ENCODE peak calls at places on chromosomes 1 and 21, in seven cellular contexts. One of them, this sample, is unnamed.

GRCh38 chr1:61247881-61248752 is 165.8 kb downstream of the NFIA start:
- DNase-seq in HCT116: no peak
- DNase-seq in GM23248: no peak
- DNase-seq in MM.1S: no peak
- DNase-seq in H9: no peak
- DNase-seq in fibroblast of lung: no peak
- DNase-seq in GM23338: peak
- DNase-seq in this sample: no peak

GRCh38 chr21:37799193-37800121 is 116.8 kb downstream of the KCNJ6 start:
- DNase-seq in fibroblast of lung: no peak
- DNase-seq in HCT116: no peak
- DNase-seq in GM23338: no peak
- DNase-seq in MM.1S: no peak
- DNase-seq in H9: no peak
- DNase-seq in GM23248: no peak
- DNase-seq in this sample: no peak

GRCh38 chr1:60425528-60425927 is 352.0 kb upstream of the C1orf87 start:
- DNase-seq in GM23248: peak
- DNase-seq in HCT116: peak
- DNase-seq in fibroblast of lung: peak
- DNase-seq in MM.1S: no peak
- DNase-seq in GM23338: peak
- DNase-seq in H9: peak
- DNase-seq in this sample: no peak

GRCh38 chr1:61951731-61952585 is 209.7 kb downstream of the PATJ start:
- DNase-seq in fibroblast of lung: no peak
- DNase-seq in H9: peak
- DNase-seq in HCT116: no peak
- DNase-seq in MM.1S: peak
- DNase-seq in GM23338: peak
- DNase-seq in GM23248: no peak
- DNase-seq in this sample: no peak

GRCh38 chr21:41612674-41613250 is 104.8 kb upstream of the TMPRSS2 start:
- DNase-seq in HCT116: no peak
- DNase-seq in fibroblast of lung: peak
- DNase-seq in MM.1S: no peak
- DNase-seq in H9: peak
- DNase-seq in GM23248: peak
- DNase-seq in GM23338: peak
- DNase-seq in this sample: peak

GRCh38 chr1:8163039-8163438 is 136.9 kb upstream of the ERRFI1 start:
- DNase-seq in H9: no peak
- DNase-seq in MM.1S: no peak
- DNase-seq in HCT116: no peak
- DNase-seq in GM23338: no peak
- DNase-seq in GM23248: no peak
- DNase-seq in fibroblast of lung: peak
- DNase-seq in this sample: no peak

GRCh38 chr1:168609133-168609715 is 32.8 kb downstream of the XCL1 start:
- DNase-seq in MM.1S: no peak
- DNase-seq in GM23338: peak
- DNase-seq in HCT116: no peak
- DNase-seq in fibroblast of lung: peak
- DNase-seq in H9: peak
- DNase-seq in GM23248: peak
- DNase-seq in this sample: no peak

GRCh38 chr1:180623579-180624347 is 8.1 kb upstream of the XPR1 start:
- DNase-seq in fibroblast of lung: peak
- DNase-seq in H9: peak
- DNase-seq in GM23338: peak
- DNase-seq in MM.1S: no peak
- DNase-seq in HCT116: no peak
- DNase-seq in GM23248: peak
- DNase-seq in this sample: no peak

GRCh38 chr1:205493241-205494085 is 11.0 kb upstream of the CDK18 start:
- DNase-seq in MM.1S: no peak
- DNase-seq in fibroblast of lung: peak
- DNase-seq in H9: no peak
- DNase-seq in HCT116: no peak
- DNase-seq in GM23248: peak
- DNase-seq in GM23338: no peak
- DNase-seq in this sample: peak

GRCh38 chr1:9058465-9058864 is 11.0 kb downstream of the SLC2A5 start:
- DNase-seq in HCT116: no peak
- DNase-seq in MM.1S: no peak
- DNase-seq in H9: no peak
- DNase-seq in GM23338: no peak
- DNase-seq in GM23248: peak
- DNase-seq in fibroblast of lung: peak
- DNase-seq in this sample: no peak

GRCh38 chr1:26986658-26987057 is 6.8 kb upstream of the TRNP1 start:
- DNase-seq in GM23338: no peak
- DNase-seq in HCT116: no peak
- DNase-seq in fibroblast of lung: no peak
- DNase-seq in MM.1S: peak
- DNase-seq in GM23248: no peak
- DNase-seq in H9: no peak
- DNase-seq in this sample: no peak

GRCh38 chr21:41957991-41958766 is 4.4 kb upstream of the C2CD2 start:
- DNase-seq in GM23248: peak
- DNase-seq in HCT116: peak
- DNase-seq in GM23338: peak
- DNase-seq in MM.1S: no peak
- DNase-seq in H9: no peak
- DNase-seq in fibroblast of lung: peak
- DNase-seq in this sample: peak

GRCh38 chr21:23887709-23888303 is 1719.5 kb downstream of the MRPL39 start:
- DNase-seq in HCT116: no peak
- DNase-seq in GM23248: no peak
- DNase-seq in MM.1S: peak
- DNase-seq in fibroblast of lung: no peak
- DNase-seq in GM23338: no peak
- DNase-seq in H9: no peak
- DNase-seq in this sample: no peak

GRCh38 chr1:20366766-20367602 is 76.3 kb downstream of the VWA5B1 start:
- DNase-seq in HCT116: no peak
- DNase-seq in GM23338: peak
- DNase-seq in GM23248: peak
- DNase-seq in MM.1S: no peak
- DNase-seq in H9: peak
- DNase-seq in fibroblast of lung: peak
- DNase-seq in this sample: no peak

GRCh38 chr1:160618763-160619274 is 28.0 kb downstream of the SLAMF1 start:
- DNase-seq in fibroblast of lung: no peak
- DNase-seq in H9: no peak
- DNase-seq in HCT116: peak
- DNase-seq in MM.1S: peak
- DNase-seq in GM23248: no peak
- DNase-seq in GM23338: peak
- DNase-seq in this sample: no peak

GRCh38 chr1:30232288-30232899 is 491.0 kb downstream of the MATN1 start:
- DNase-seq in MM.1S: peak
- DNase-seq in fibroblast of lung: no peak
- DNase-seq in H9: peak
- DNase-seq in GM23338: peak
- DNase-seq in GM23248: peak
- DNase-seq in HCT116: peak
- DNase-seq in this sample: no peak

GRCh38 chr1:79655876-79656275 is 649.3 kb upstream of the ADGRL4 start:
- DNase-seq in GM23248: no peak
- DNase-seq in fibroblast of lung: no peak
- DNase-seq in MM.1S: no peak
- DNase-seq in GM23338: no peak
- DNase-seq in H9: no peak
- DNase-seq in HCT116: no peak
- DNase-seq in this sample: no peak

GRCh38 chr1:54604572-54605370 is 18.6 kb downstream of the FAM151A start:
- DNase-seq in GM23338: no peak
- DNase-seq in fibroblast of lung: no peak
- DNase-seq in GM23248: no peak
- DNase-seq in HCT116: no peak
- DNase-seq in H9: no peak
- DNase-seq in MM.1S: peak
- DNase-seq in this sample: no peak

DNA sequence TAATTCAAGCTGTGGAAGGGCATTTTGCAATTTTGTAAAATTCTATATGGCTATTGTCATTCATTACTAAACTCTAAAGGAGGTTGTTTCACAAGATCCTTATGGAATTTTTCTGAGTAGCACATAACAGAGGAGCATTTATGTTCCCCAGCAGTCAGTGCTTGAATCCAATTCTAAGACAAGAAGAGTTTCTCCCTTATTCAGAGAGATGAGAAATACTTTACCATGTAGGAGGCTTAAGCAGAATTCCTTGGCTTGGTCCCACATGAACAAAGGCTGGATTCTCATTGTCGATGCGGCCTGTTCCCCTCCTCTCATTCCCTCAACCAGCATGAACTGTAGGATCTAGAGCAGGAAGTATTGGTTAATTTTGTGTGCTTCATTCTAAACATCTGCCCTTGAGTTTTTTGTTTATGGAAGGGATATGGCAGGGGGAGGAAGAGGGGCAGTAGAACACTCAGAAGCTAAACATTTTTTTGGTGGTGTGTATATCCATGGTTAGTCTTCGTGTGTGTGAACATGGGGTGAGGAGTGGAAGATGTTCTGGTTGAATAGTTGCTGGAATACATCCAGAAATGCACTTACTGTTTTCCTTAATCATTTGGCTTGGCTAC is 74.3 kb downstream of the LAMC1 start:
- DNase-seq in HCT116: no peak
- DNase-seq in GM23338: peak
- DNase-seq in GM23248: peak
- DNase-seq in fibroblast of lung: peak
- DNase-seq in H9: no peak
- DNase-seq in MM.1S: no peak
- DNase-seq in this sample: no peak
- H3K4me2 ChIP-seq in HCT116: no peak
- H3K4me2 ChIP-seq in GM23338: peak
- H3K4me2 ChIP-seq in GM23248: peak
- H3K4me2 ChIP-seq in fibroblast of lung: peak
- H3K4me2 ChIP-seq in H9: no peak
- H3K4me2 ChIP-seq in MM.1S: no peak
- H3K4me2 ChIP-seq in this sample: no peak

DNA sequence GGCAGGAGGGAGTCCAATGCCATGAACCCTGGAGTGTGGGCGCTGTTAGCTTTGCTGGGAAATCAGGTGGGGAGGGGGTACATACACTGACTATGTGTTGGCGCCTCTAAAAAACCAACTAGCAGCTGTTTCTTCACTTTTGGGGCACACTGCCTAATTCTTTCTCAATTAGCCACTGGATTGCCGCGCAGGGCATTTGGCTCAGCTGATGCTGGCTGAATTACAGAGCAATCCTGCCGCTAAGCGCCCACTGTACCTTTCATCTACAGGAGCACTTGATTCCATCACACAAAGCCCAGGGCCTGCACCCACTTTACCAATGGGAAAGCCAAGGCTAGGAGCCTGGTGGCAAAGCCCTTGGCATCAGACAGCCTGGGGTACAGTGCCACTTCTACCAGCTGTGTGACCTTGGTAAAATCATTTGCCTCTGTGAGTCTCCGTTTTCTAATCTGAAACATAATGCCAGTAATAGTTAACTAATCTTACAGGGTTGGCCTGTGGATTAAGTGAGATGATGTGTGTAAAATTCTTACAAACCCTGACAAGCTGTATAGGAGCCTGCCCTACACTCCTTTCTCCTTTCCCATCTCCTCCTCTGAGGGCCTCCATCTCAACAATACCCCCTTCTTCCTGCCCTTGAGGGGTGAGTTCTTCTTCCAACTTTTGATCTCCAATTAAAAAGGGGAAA is 59.0 kb downstream of the UBE2T start:
- DNase-seq in MM.1S: no peak
- DNase-seq in H9: no peak
- DNase-seq in GM23248: no peak
- DNase-seq in HCT116: no peak
- DNase-seq in GM23338: no peak
- DNase-seq in fibroblast of lung: no peak
- DNase-seq in this sample: no peak
- H3K4me2 ChIP-seq in MM.1S: peak
- H3K4me2 ChIP-seq in H9: no peak
- H3K4me2 ChIP-seq in GM23248: peak
- H3K4me2 ChIP-seq in HCT116: no peak
- H3K4me2 ChIP-seq in GM23338: no peak
- H3K4me2 ChIP-seq in fibroblast of lung: no peak
- H3K4me2 ChIP-seq in this sample: peak

GRCh38 chr1:209840611-209841010 is 12.8 kb downstream of the UTP25 start:
- DNase-seq in HCT116: no peak
- DNase-seq in fibroblast of lung: no peak
- DNase-seq in GM23248: peak
- DNase-seq in MM.1S: no peak
- DNase-seq in H9: no peak
- DNase-seq in GM23338: no peak
- DNase-seq in this sample: no peak
- H3K4me2 ChIP-seq in HCT116: peak
- H3K4me2 ChIP-seq in fibroblast of lung: peak
- H3K4me2 ChIP-seq in GM23248: peak
- H3K4me2 ChIP-seq in MM.1S: no peak
- H3K4me2 ChIP-seq in H9: no peak
- H3K4me2 ChIP-seq in GM23338: no peak
- H3K4me2 ChIP-seq in this sample: peak

GRCh38 chr21:44603911-44604310 is 3.5 kb downstream of the KRTAP10-7 start:
- DNase-seq in MM.1S: no peak
- DNase-seq in GM23248: no peak
- DNase-seq in HCT116: no peak
- DNase-seq in GM23338: no peak
- DNase-seq in H9: no peak
- DNase-seq in fibroblast of lung: no peak
- DNase-seq in this sample: no peak

GRCh38 chr21:44599264-44600029 is 950 bp upstream of the KRTAP10-7 start:
- DNase-seq in GM23338: no peak
- DNase-seq in MM.1S: no peak
- DNase-seq in GM23248: no peak
- DNase-seq in fibroblast of lung: no peak
- DNase-seq in H9: peak
- DNase-seq in HCT116: no peak
- DNase-seq in this sample: no peak

GRCh38 chr21:44603109-44603875 is 2.9 kb downstream of the KRTAP10-7 start:
- DNase-seq in GM23338: no peak
- DNase-seq in HCT116: no peak
- DNase-seq in GM23248: no peak
- DNase-seq in MM.1S: no peak
- DNase-seq in H9: no peak
- DNase-seq in fibroblast of lung: no peak
- DNase-seq in this sample: no peak

GRCh38 chr21:44601596-44602473 is 1.4 kb downstream of the KRTAP10-7 start:
- DNase-seq in GM23248: no peak
- DNase-seq in H9: no peak
- DNase-seq in MM.1S: no peak
- DNase-seq in GM23338: no peak
- DNase-seq in fibroblast of lung: no peak
- DNase-seq in HCT116: no peak
- DNase-seq in this sample: no peak

DNA sequence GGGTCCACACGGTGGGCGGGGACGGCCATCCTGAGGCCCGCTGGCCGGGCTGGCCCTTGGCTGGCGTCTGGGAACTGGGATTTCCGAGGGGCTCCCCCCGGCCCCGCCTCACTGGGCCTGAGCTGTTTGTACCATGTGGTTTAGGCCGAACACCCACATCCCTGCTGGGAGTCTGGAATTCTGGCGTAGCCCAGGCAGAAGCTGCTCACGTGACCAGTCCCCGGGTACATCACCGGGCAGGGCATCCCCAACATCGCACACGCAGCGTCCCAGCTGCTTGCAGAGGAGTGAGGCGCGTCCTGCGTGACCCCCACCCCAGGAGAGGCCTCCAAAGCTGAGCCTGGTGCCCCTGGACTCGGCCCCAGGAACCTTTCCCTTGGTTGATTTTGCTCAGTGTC is 2.1 kb downstream of the KRTAP10-7 start:
- DNase-seq in H9: no peak
- DNase-seq in HCT116: no peak
- DNase-seq in MM.1S: no peak
- DNase-seq in GM23248: no peak
- DNase-seq in fibroblast of lung: no peak
- DNase-seq in GM23338: no peak
- DNase-seq in this sample: no peak
- H3K4me2 ChIP-seq in H9: no peak
- H3K4me2 ChIP-seq in HCT116: no peak
- H3K4me2 ChIP-seq in MM.1S: no peak
- H3K4me2 ChIP-seq in GM23248: no peak
- H3K4me2 ChIP-seq in fibroblast of lung: no peak
- H3K4me2 ChIP-seq in GM23338: no peak
- H3K4me2 ChIP-seq in this sample: no peak